ENCODE peak calls at places on chromosome 9, in eight cellular contexts. W is T-helper 2 cell; E is effector CD4-positive, alpha-beta T cell; T is AG10803; K is CD4-positive, CD25-positive, alpha-beta regulatory T cell; O is CD8-positive, alpha-beta memory T cell; V is NCI-H1105; I is aorta. H is an unnamed sample.

GRCh38 chr9:35736201-35736633 is 3.8 kb downstream of the CREB3 start:
- DNase-seq in W (peak; percentile 80), E (peak; percentile 51), T (peak; percentile 78), K (peak; percentile 73), O (peak; percentile 67), V (peak; percentile 43), I (peak; percentile 71), H (peak; percentile 69)

GRCh38 chr9:21549251-21549765 is 67.2 kb upstream of the IFNE start:
- DNase-seq in W (no peak), E (no peak), T (peak; percentile 92), K (no peak), O (no peak), V (no peak), I (peak; percentile 43), H (no peak)

GRCh38 chr9:124040935-124041816 is 29.6 kb downstream of the LHX2 start:
- DNase-seq in W (peak; percentile 20), E (no peak), T (no peak), K (no peak), O (peak; percentile 22), V (no peak), I (peak; percentile 60), H (peak; percentile 30)

GRCh38 chr9:81414836-81415235 is 274.5 kb downstream of the TLE1 start:
- DNase-seq in W (no peak), E (no peak), T (no peak), K (no peak), O (no peak), V (no peak), I (no peak), H (no peak)

GRCh38 chr9:16352232-16352631 is 518.2 kb downstream of the BNC2 start:
- DNase-seq in W (no peak), E (no peak), T (no peak), K (no peak), O (no peak), V (no peak), I (no peak), H (no peak)

GRCh38 chr9:89701221-89701798 is 96.5 kb downstream of the GADD45G start:
- DNase-seq in W (peak; percentile 90), E (peak; percentile 35), T (no peak), K (peak; percentile 36), O (peak; percentile 47), V (no peak), I (no peak), H (peak; percentile 77)

GRCh38 chr9:28779240-28779639 is 1206.0 kb upstream of the C9orf72 start:
- DNase-seq in W (no peak), E (no peak), T (no peak), K (no peak), O (no peak), V (no peak), I (no peak), H (no peak)

GRCh38 chr9:83283528-83283927 is 220.6 kb upstream of the RASEF start:
- DNase-seq in W (no peak), E (no peak), T (no peak), K (no peak), O (no peak), V (no peak), I (no peak), H (no peak)

GRCh38 chr9:113738898-113739604 is 137.1 kb upstream of the ZNF618 start:
- DNase-seq in W (peak; percentile 39), E (no peak), T (no peak), K (peak; percentile 63), O (peak; percentile 34), V (no peak), I (no peak), H (peak; percentile 30)

GRCh38 chr9:83011611-83012010 is 51.3 kb downstream of the RASEF start:
- DNase-seq in W (no peak), E (no peak), T (peak; percentile 52), K (no peak), O (no peak), V (no peak), I (no peak), H (no peak)

GRCh38 chr9:88372103-88372694 is 16.0 kb upstream of the SPIN1 start:
- DNase-seq in W (no peak), E (no peak), T (no peak), K (no peak), O (no peak), V (no peak), I (no peak), H (no peak)

GRCh38 chr9:33019797-33020196 is 5.3 kb upstream of the DNAJA1 start:
- DNase-seq in W (no peak), E (no peak), T (no peak), K (no peak), O (no peak), V (no peak), I (no peak), H (no peak)